ENCODE peak calls at places on chromosomes 16 and 17, in eight cellular contexts. One of them, this sample, is unnamed.

GRCh38 chr17:43732961-43733360 is 25.6 kb downstream of the SOST start:
- DNase-seq in astrocyte: peak; percentile 91
- DNase-seq in thoracic aorta: no peak
- DNase-seq in pancreas: no peak
- DNase-seq in lower lobe of right lung: no peak
- DNase-seq in tibial artery: no peak
- DNase-seq in heart right ventricle: no peak
- DNase-seq in prostate gland: no peak
- DNase-seq in this sample: peak; percentile 95

GRCh38 chr17:40550608-40551007 is 14.7 kb downstream of the CCR7 start:
- DNase-seq in lower lobe of right lung: no peak
- DNase-seq in tibial artery: peak; percentile 79
- DNase-seq in astrocyte: peak; percentile 60
- DNase-seq in pancreas: peak; percentile 44
- DNase-seq in heart right ventricle: peak; percentile 69
- DNase-seq in thoracic aorta: no peak
- DNase-seq in prostate gland: no peak
- DNase-seq in this sample: peak; percentile 98

GRCh38 chr17:38601539-38602351 is 4.0 kb downstream of the SRCIN1 start:
- DNase-seq in pancreas: no peak
- DNase-seq in lower lobe of right lung: no peak
- DNase-seq in thoracic aorta: no peak
- DNase-seq in heart right ventricle: no peak
- DNase-seq in tibial artery: no peak
- DNase-seq in astrocyte: no peak
- DNase-seq in prostate gland: no peak
- DNase-seq in this sample: no peak

GRCh38 chr17:40602445-40603443 is 37.5 kb upstream of the CCR7 start:
- DNase-seq in lower lobe of right lung: no peak
- DNase-seq in pancreas: no peak
- DNase-seq in tibial artery: no peak
- DNase-seq in thoracic aorta: no peak
- DNase-seq in heart right ventricle: no peak
- DNase-seq in astrocyte: no peak
- DNase-seq in prostate gland: no peak
- DNase-seq in this sample: no peak

GRCh38 chr16:47713225-47713595 is 252.1 kb downstream of the PHKB start:
- DNase-seq in heart right ventricle: no peak
- DNase-seq in pancreas: no peak
- DNase-seq in tibial artery: no peak
- DNase-seq in astrocyte: peak; percentile 91
- DNase-seq in lower lobe of right lung: no peak
- DNase-seq in prostate gland: no peak
- DNase-seq in thoracic aorta: no peak
- DNase-seq in this sample: peak; percentile 51

GRCh38 chr16:67666032-67666537 is 465 bp downstream of the ENKD1 start:
- DNase-seq in lower lobe of right lung: peak; percentile 71
- DNase-seq in heart right ventricle: peak; percentile 59
- DNase-seq in thoracic aorta: no peak
- DNase-seq in pancreas: peak; percentile 84
- DNase-seq in prostate gland: no peak
- DNase-seq in astrocyte: no peak
- DNase-seq in tibial artery: peak; percentile 70
- DNase-seq in this sample: no peak

GRCh38 chr17:43578699-43579569 is 32.8 kb upstream of the ETV4 start:
- DNase-seq in lower lobe of right lung: no peak
- DNase-seq in tibial artery: no peak
- DNase-seq in pancreas: no peak
- DNase-seq in heart right ventricle: no peak
- DNase-seq in prostate gland: no peak
- DNase-seq in astrocyte: peak; percentile 62
- DNase-seq in thoracic aorta: no peak
- DNase-seq in this sample: peak; percentile 78

GRCh38 chr17:31726980-31727427 is 132.0 kb downstream of the COPRS start:
- DNase-seq in pancreas: no peak
- DNase-seq in lower lobe of right lung: no peak
- DNase-seq in prostate gland: no peak
- DNase-seq in thoracic aorta: no peak
- DNase-seq in heart right ventricle: no peak
- DNase-seq in tibial artery: no peak
- DNase-seq in astrocyte: peak; percentile 78
- DNase-seq in this sample: no peak

GRCh38 chr17:56099649-56100048 is 53.6 kb upstream of the ANKFN1 start:
- DNase-seq in pancreas: no peak
- DNase-seq in astrocyte: peak; percentile 43
- DNase-seq in lower lobe of right lung: no peak
- DNase-seq in thoracic aorta: no peak
- DNase-seq in heart right ventricle: no peak
- DNase-seq in prostate gland: no peak
- DNase-seq in tibial artery: no peak
- DNase-seq in this sample: peak; percentile 37

DNA sequence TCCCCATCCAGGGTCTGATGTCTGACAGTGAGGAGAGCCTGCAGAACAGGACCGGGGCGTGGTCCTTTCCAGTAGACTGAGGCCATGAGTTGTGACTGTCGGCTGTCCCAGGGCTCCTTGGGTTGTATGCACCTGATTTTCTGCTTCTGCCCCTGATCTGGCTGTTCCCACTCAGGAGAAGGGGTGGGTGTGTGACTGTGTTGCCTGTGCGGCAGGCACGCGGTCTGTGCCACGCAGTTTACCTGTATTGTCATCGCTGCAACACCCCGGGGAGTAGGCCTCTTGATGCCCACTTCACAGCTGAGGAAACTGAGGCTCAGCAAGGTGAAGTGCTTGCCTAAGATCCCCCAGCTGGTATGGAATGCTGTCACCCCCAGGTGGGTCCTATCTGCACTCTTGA is 1.4 kb downstream of the CRISPLD2 start:
- DNase-seq in thoracic aorta: no peak
- DNase-seq in astrocyte: no peak
- DNase-seq in lower lobe of right lung: no peak
- DNase-seq in tibial artery: no peak
- DNase-seq in heart right ventricle: no peak
- DNase-seq in prostate gland: no peak
- DNase-seq in pancreas: no peak
- DNase-seq in this sample: no peak
- H3K4me3 ChIP-seq in thoracic aorta: peak overlapping the region; percentile 74
- H3K4me3 ChIP-seq in astrocyte: peak overlapping the region; percentile 71
- H3K4me3 ChIP-seq in lower lobe of right lung: peak overlapping the region; percentile 61
- H3K4me3 ChIP-seq in tibial artery: peak overlapping the region; percentile 56
- H3K4me3 ChIP-seq in heart right ventricle: peak overlapping the region; percentile 59
- H3K4me3 ChIP-seq in prostate gland: peak overlapping the region; percentile 49
- H3K4me3 ChIP-seq in pancreas: no peak overlapping the region
- H3K4me3 ChIP-seq in this sample: peak overlapping the region; percentile 64

GRCh38 chr17:2050871-2051387 is 4.0 kb upstream of the HIC1 start:
- DNase-seq in tibial artery: no peak
- DNase-seq in lower lobe of right lung: no peak
- DNase-seq in astrocyte: no peak
- DNase-seq in pancreas: peak; percentile 73
- DNase-seq in prostate gland: no peak
- DNase-seq in thoracic aorta: no peak
- DNase-seq in heart right ventricle: no peak
- DNase-seq in this sample: no peak

GRCh38 chr17:2051388-2052237 is 3.3 kb upstream of the HIC1 start:
- DNase-seq in tibial artery: no peak
- DNase-seq in lower lobe of right lung: no peak
- DNase-seq in prostate gland: no peak
- DNase-seq in heart right ventricle: no peak
- DNase-seq in astrocyte: no peak
- DNase-seq in thoracic aorta: no peak
- DNase-seq in pancreas: no peak
- DNase-seq in this sample: no peak

GRCh38 chr17:2049333-2050245 is 5.3 kb upstream of the HIC1 start:
- DNase-seq in astrocyte: no peak
- DNase-seq in prostate gland: peak; percentile 75
- DNase-seq in pancreas: peak; percentile 93
- DNase-seq in lower lobe of right lung: peak; percentile 92
- DNase-seq in heart right ventricle: peak; percentile 89
- DNase-seq in tibial artery: peak; percentile 90
- DNase-seq in thoracic aorta: no peak
- DNase-seq in this sample: peak; percentile 81

GRCh38 chr17:2048805-2049204 is 6.1 kb upstream of the HIC1 start:
- DNase-seq in thoracic aorta: no peak
- DNase-seq in astrocyte: no peak
- DNase-seq in tibial artery: no peak
- DNase-seq in pancreas: no peak
- DNase-seq in prostate gland: no peak
- DNase-seq in lower lobe of right lung: no peak
- DNase-seq in heart right ventricle: no peak
- DNase-seq in this sample: no peak

GRCh38 chr17:2050246-2050866 is 4.5 kb upstream of the HIC1 start:
- DNase-seq in pancreas: peak; percentile 88
- DNase-seq in astrocyte: no peak
- DNase-seq in thoracic aorta: no peak
- DNase-seq in tibial artery: no peak
- DNase-seq in heart right ventricle: peak; percentile 72
- DNase-seq in prostate gland: peak; percentile 62
- DNase-seq in lower lobe of right lung: peak; percentile 78
- DNase-seq in this sample: peak; percentile 61
- H3K4me3 ChIP-seq in pancreas: peak overlapping the region; percentile 51
- H3K4me3 ChIP-seq in astrocyte: peak overlapping the region; percentile 42
- H3K4me3 ChIP-seq in thoracic aorta: peak overlapping the region; percentile 76
- H3K4me3 ChIP-seq in tibial artery: peak overlapping the region; percentile 61
- H3K4me3 ChIP-seq in heart right ventricle: peak overlapping the region; percentile 58
- H3K4me3 ChIP-seq in prostate gland: peak overlapping the region; percentile 51
- H3K4me3 ChIP-seq in lower lobe of right lung: peak overlapping the region; percentile 61
- H3K4me3 ChIP-seq in this sample: peak overlapping the region; percentile 49

GRCh38 chr16:89828199-89828869 is at the start of gene SPIRE2:
- DNase-seq in pancreas: peak; percentile 87
- DNase-seq in thoracic aorta: no peak
- DNase-seq in prostate gland: peak; percentile 55
- DNase-seq in lower lobe of right lung: peak; percentile 81
- DNase-seq in heart right ventricle: peak; percentile 82
- DNase-seq in astrocyte: peak; percentile 42
- DNase-seq in tibial artery: peak; percentile 80
- DNase-seq in this sample: peak; percentile 65

GRCh38 chr16:89827383-89828198 is 684 bp upstream of the SPIRE2 start:
- DNase-seq in prostate gland: peak; percentile 46
- DNase-seq in heart right ventricle: peak; percentile 62
- DNase-seq in tibial artery: no peak
- DNase-seq in lower lobe of right lung: peak; percentile 73
- DNase-seq in pancreas: peak; percentile 70
- DNase-seq in thoracic aorta: no peak
- DNase-seq in astrocyte: peak; percentile 48
- DNase-seq in this sample: peak; percentile 62

GRCh38 chr16:89831810-89832328 is 3.6 kb downstream of the SPIRE2 start:
- DNase-seq in astrocyte: no peak
- DNase-seq in heart right ventricle: no peak
- DNase-seq in prostate gland: no peak
- DNase-seq in lower lobe of right lung: no peak
- DNase-seq in pancreas: no peak
- DNase-seq in tibial artery: no peak
- DNase-seq in thoracic aorta: no peak
- DNase-seq in this sample: no peak

GRCh38 chr16:89828870-89829629 is 775 bp downstream of the SPIRE2 start:
- DNase-seq in heart right ventricle: no peak
- DNase-seq in lower lobe of right lung: no peak
- DNase-seq in prostate gland: no peak
- DNase-seq in tibial artery: no peak
- DNase-seq in astrocyte: no peak
- DNase-seq in pancreas: no peak
- DNase-seq in thoracic aorta: no peak
- DNase-seq in this sample: no peak

DNA sequence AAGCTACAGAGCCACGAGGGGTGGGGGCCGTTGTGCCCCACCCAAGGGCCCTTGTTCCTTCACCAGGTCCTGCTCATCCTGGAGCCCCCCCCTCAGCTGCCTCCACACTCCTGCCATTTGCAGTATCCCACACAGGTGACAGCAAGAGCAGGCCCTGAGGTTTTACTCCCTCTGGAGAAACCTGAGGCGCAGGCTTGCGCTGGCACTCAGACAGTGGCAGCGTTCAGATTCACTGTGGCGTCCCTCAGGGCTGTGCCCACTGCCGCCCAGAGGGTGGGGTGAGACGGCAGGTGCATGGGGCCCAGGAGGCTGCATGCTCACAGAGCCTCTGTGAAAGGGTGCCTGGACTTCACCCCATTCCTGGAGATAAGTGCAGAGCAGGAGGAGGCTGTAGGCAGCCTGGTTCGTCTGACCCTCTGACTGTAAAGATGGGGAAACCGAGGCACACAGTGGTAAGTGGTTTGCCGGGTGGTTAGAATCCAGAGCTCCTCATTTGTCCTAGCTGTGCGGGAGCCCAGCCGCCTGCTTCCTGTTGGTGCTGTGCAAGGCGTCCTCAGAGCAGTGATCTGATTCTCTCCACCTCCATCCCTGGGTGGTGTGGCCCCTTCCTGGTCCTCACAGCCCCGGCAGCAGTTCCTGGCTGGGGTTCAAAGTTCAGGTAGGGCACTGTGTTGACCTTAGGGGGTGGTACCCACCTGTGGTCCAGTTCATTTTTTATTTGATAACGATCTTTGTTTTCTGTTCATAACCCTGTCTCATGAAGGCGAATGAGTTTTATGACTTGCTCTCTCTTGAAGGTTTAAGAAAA is 1.6 kb downstream of the SPIRE2 start:
- DNase-seq in prostate gland: no peak
- DNase-seq in lower lobe of right lung: no peak
- DNase-seq in thoracic aorta: no peak
- DNase-seq in astrocyte: no peak
- DNase-seq in heart right ventricle: no peak
- DNase-seq in tibial artery: no peak
- DNase-seq in pancreas: no peak
- DNase-seq in this sample: no peak
- H3K4me3 ChIP-seq in prostate gland: no peak overlapping the region
- H3K4me3 ChIP-seq in lower lobe of right lung: peak overlapping the region; percentile 50
- H3K4me3 ChIP-seq in thoracic aorta: no peak overlapping the region
- H3K4me3 ChIP-seq in astrocyte: no peak overlapping the region
- H3K4me3 ChIP-seq in heart right ventricle: no peak overlapping the region
- H3K4me3 ChIP-seq in tibial artery: no peak overlapping the region
- H3K4me3 ChIP-seq in pancreas: no peak overlapping the region
- H3K4me3 ChIP-seq in this sample: no peak overlapping the region

GRCh38 chr16:50992366-50993032 is 158.6 kb downstream of the SALL1 start:
- DNase-seq in pancreas: no peak
- DNase-seq in lower lobe of right lung: no peak
- DNase-seq in heart right ventricle: no peak
- DNase-seq in tibial artery: no peak
- DNase-seq in thoracic aorta: no peak
- DNase-seq in prostate gland: no peak
- DNase-seq in astrocyte: no peak
- DNase-seq in this sample: no peak

GRCh38 chr16:50989047-50989446 is 162.0 kb downstream of the SALL1 start:
- DNase-seq in prostate gland: no peak
- DNase-seq in pancreas: no peak
- DNase-seq in thoracic aorta: no peak
- DNase-seq in tibial artery: no peak
- DNase-seq in lower lobe of right lung: no peak
- DNase-seq in heart right ventricle: no peak
- DNase-seq in astrocyte: no peak
- DNase-seq in this sample: no peak

GRCh38 chr16:50991436-50991835 is 159.6 kb downstream of the SALL1 start:
- DNase-seq in tibial artery: no peak
- DNase-seq in heart right ventricle: no peak
- DNase-seq in astrocyte: no peak
- DNase-seq in pancreas: no peak
- DNase-seq in thoracic aorta: no peak
- DNase-seq in lower lobe of right lung: no peak
- DNase-seq in prostate gland: no peak
- DNase-seq in this sample: no peak

GRCh38 chr16:50988441-50988840 is 162.6 kb downstream of the SALL1 start:
- DNase-seq in astrocyte: no peak
- DNase-seq in prostate gland: no peak
- DNase-seq in thoracic aorta: no peak
- DNase-seq in heart right ventricle: no peak
- DNase-seq in tibial artery: no peak
- DNase-seq in pancreas: no peak
- DNase-seq in lower lobe of right lung: no peak
- DNase-seq in this sample: no peak

GRCh38 chr16:50991006-50991405 is 160.1 kb downstream of the SALL1 start:
- DNase-seq in prostate gland: no peak
- DNase-seq in thoracic aorta: no peak
- DNase-seq in heart right ventricle: no peak
- DNase-seq in pancreas: no peak
- DNase-seq in tibial artery: no peak
- DNase-seq in lower lobe of right lung: no peak
- DNase-seq in astrocyte: no peak
- DNase-seq in this sample: no peak
- H3K4me3 ChIP-seq in prostate gland: no peak overlapping the region
- H3K4me3 ChIP-seq in thoracic aorta: no peak overlapping the region
- H3K4me3 ChIP-seq in heart right ventricle: no peak overlapping the region
- H3K4me3 ChIP-seq in pancreas: no peak overlapping the region
- H3K4me3 ChIP-seq in tibial artery: no peak overlapping the region
- H3K4me3 ChIP-seq in lower lobe of right lung: no peak overlapping the region
- H3K4me3 ChIP-seq in astrocyte: no peak overlapping the region
- H3K4me3 ChIP-seq in this sample: no peak overlapping the region

This sample was measured in AG10803.